ENCODE peak calls at places on chromosome 2, in five cellular contexts. D, F, R, V and I are unnamed samples.

GRCh38 chr2:101206080-101206479 is 46.6 kb upstream of the CNOT11 start:
- DNase-seq in D (no peak), F (no peak), R (no peak), V (no peak), I (no peak)

GRCh38 chr2:68870215-68870614 is 982 bp downstream of the BMP10 start:
- DNase-seq in D (no peak), F (no peak), R (no peak), V (no peak), I (no peak)

GRCh38 chr2:164903214-164903613 is 52.1 kb downstream of the SLC38A11 start:
- DNase-seq in D (no peak), F (no peak), R (peak), V (no peak), I (no peak)

GRCh38 chr2:70886541-70886987 is 49.1 kb upstream of the ATP6V1B1 start:
- DNase-seq in D (no peak), F (no peak), R (no peak), V (no peak), I (no peak)

GRCh38 chr2:109438773-109439191 is 175.0 kb downstream of the SEPTIN10 start:
- DNase-seq in D (no peak), F (no peak), R (peak), V (no peak), I (no peak)

GRCh38 chr2:173991857-173992588 is 26.9 kb upstream of the SP3 start:
- DNase-seq in D (no peak), F (no peak), R (peak), V (no peak), I (no peak)

GRCh38 chr2:161983896-161984295 is 90.1 kb downstream of the DPP4 start:
- DNase-seq in D (no peak), F (no peak), R (peak), V (no peak), I (no peak)

GRCh38 chr2:221716434-221717303 is 144.6 kb upstream of the EPHA4 start:
- DNase-seq in D (no peak), F (no peak), R (no peak), V (no peak), I (no peak)

GRCh38 chr2:107168141-107168540 is 282.2 kb upstream of the ST6GAL2 start:
- DNase-seq in D (no peak), F (no peak), R (no peak), V (no peak), I (no peak)

GRCh38 chr2:21042958-21043743 is 722 bp downstream of the APOB start:
- DNase-seq in D (peak), F (peak), R (peak), V (peak), I (peak)

GRCh38 chr2:84409531-84409930 is 49.5 kb downstream of the SUCLG1 start:
- DNase-seq in D (no peak), F (no peak), R (no peak), V (no peak), I (no peak)

GRCh38 chr2:181308731-181309130 is 148.5 kb upstream of the ITGA4 start:
- DNase-seq in D (no peak), F (no peak), R (no peak), V (no peak), I (no peak)

GRCh38 chr2:12325806-12326205 is 390.9 kb upstream of the TRIB2 start:
- DNase-seq in D (no peak), F (no peak), R (peak), V (no peak), I (no peak)

GRCh38 chr2:145652546-145652945 is 1132.6 kb upstream of the ZEB2 start:
- DNase-seq in D (no peak), F (no peak), R (no peak), V (no peak), I (no peak)

GRCh38 chr2:201458381-201458780 is 6.8 kb downstream of the STRADB start:
- DNase-seq in D (no peak), F (no peak), R (no peak), V (no peak), I (no peak)

GRCh38 chr2:219230201-219230540 is 565 bp downstream of the ANKZF1 start:
- DNase-seq in D (peak), F (peak), R (peak), V (no peak), I (peak)

GRCh38 chr2:20544093-20544747 is 97.3 kb downstream of the RHOB start:
- DNase-seq in D (no peak), F (no peak), R (no peak), V (no peak), I (no peak)

GRCh38 chr2:58484201-58484600 is 243.1 kb upstream of the FANCL start:
- DNase-seq in D (no peak), F (no peak), R (no peak), V (no peak), I (no peak)

GRCh38 chr2:202072226-202072625 is 829 bp upstream of the KIAA2012 start:
- DNase-seq in D (no peak), F (no peak), R (no peak), V (no peak), I (no peak)

GRCh38 chr2:177246000-177246399 is 18.5 kb downstream of the NFE2L2 start:
- DNase-seq in D (no peak), F (no peak), R (no peak), V (no peak), I (no peak)

GRCh38 chr2:75292826-75293225 is 93.5 kb upstream of the TACR1 start:
- DNase-seq in D (no peak), F (no peak), R (peak), V (no peak), I (no peak)

GRCh38 chr2:113791697-113792590 is 35.5 kb upstream of the SLC35F5 start:
- DNase-seq in D (no peak), F (no peak), R (peak), V (peak), I (peak)

GRCh38 chr2:20623241-20623640 is 27.7 kb downstream of the HS1BP3 start:
- DNase-seq in D (no peak), F (no peak), R (no peak), V (no peak), I (no peak)

GRCh38 chr2:188328419-188328818 is 36.7 kb downstream of the GULP1 start:
- DNase-seq in D (no peak), F (no peak), R (no peak), V (no peak), I (no peak)

GRCh38 chr2:54579682-54580349 is 123.7 kb downstream of the SPTBN1 start:
- DNase-seq in D (peak), F (no peak), R (no peak), V (no peak), I (peak)

GRCh38 chr2:164826293-164827243 is 15.1 kb downstream of the COBLL1 start:
- DNase-seq in D (peak), F (no peak), R (no peak), V (no peak), I (no peak)

GRCh38 chr2:174868916-174869315 is 104.6 kb upstream of the CHRNA1 start:
- DNase-seq in D (no peak), F (no peak), R (no peak), V (no peak), I (no peak)